ENCODE peak calls at places on chromosomes 1 and 21, in ten cellular contexts. Z, M, T, N, C, V, A, P, I and W are unnamed samples.

GRCh38 chr1:28112388-28113311 is 24.2 kb upstream of the EYA3 start:
- DNase-seq in Z (no peak), M (no peak), T (peak; percentile 39), N (no peak), C (peak; percentile 63), V (no peak), A (peak; percentile 3), P (no peak), I (no peak), W (no peak)

GRCh38 chr1:58047265-58047858 is 499.2 kb downstream of the OMA1 start:
- DNase-seq in Z (peak; percentile 42), M (peak; percentile 43), T (no peak), N (peak; percentile 41), C (no peak), V (peak; percentile 0), A (no peak), P (peak; percentile 50), I (no peak), W (no peak)

GRCh38 chr1:226871636-226872327 is 1.4 kb downstream of the PSEN2 start:
- DNase-seq in Z (no peak), M (no peak), T (no peak), N (no peak), C (no peak), V (no peak), A (no peak), P (no peak), I (no peak), W (no peak)

GRCh38 chr21:31257265-31257664 is 86.8 kb downstream of the TIAM1 start:
- DNase-seq in Z (no peak), M (no peak), T (no peak), N (no peak), C (no peak), V (no peak), A (no peak), P (no peak), I (no peak), W (no peak)

GRCh38 chr1:219416598-219417238 is 196.2 kb downstream of the ZC3H11B start:
- DNase-seq in Z (peak; percentile 65), M (peak; percentile 14), T (no peak), N (peak; percentile 33), C (no peak), V (peak; percentile 20), A (peak; percentile 63), P (peak; percentile 41), I (peak; percentile 28), W (peak; percentile 36)

GRCh38 chr1:51776408-51776807 is 102.1 kb downstream of the NRDC start:
- DNase-seq in Z (no peak), M (peak; percentile 9), T (no peak), N (no peak), C (no peak), V (no peak), A (no peak), P (no peak), I (no peak), W (no peak)

GRCh38 chr1:21384620-21385019 is 55.3 kb upstream of the NBPF3 start:
- DNase-seq in Z (no peak), M (no peak), T (no peak), N (peak; percentile 89), C (no peak), V (no peak), A (no peak), P (no peak), I (no peak), W (no peak)

GRCh38 chr1:110873856-110874255 is 908 bp downstream of the CD53 start:
- DNase-seq in Z (no peak), M (no peak), T (no peak), N (no peak), C (no peak), V (no peak), A (no peak), P (no peak), I (no peak), W (no peak)

GRCh38 chr21:41726970-41727783 is 39.7 kb downstream of the RIPK4 start:
- DNase-seq in Z (no peak), M (no peak), T (peak; percentile 65), N (no peak), C (no peak), V (no peak), A (no peak), P (peak; percentile 86), I (peak; percentile 12), W (no peak)

GRCh38 chr21:15999741-16000140 is 270.0 kb downstream of the USP25 start:
- DNase-seq in Z (no peak), M (no peak), T (no peak), N (no peak), C (no peak), V (no peak), A (no peak), P (no peak), I (no peak), W (no peak)

GRCh38 chr1:6912507-6912906 is 127.3 kb downstream of the CAMTA1 start:
- DNase-seq in Z (no peak), M (no peak), T (no peak), N (no peak), C (no peak), V (no peak), A (no peak), P (no peak), I (no peak), W (no peak)

GRCh38 chr1:211749251-211749650 is 73.8 kb upstream of the NEK2 start:
- DNase-seq in Z (no peak), M (no peak), T (no peak), N (no peak), C (no peak), V (no peak), A (no peak), P (no peak), I (no peak), W (no peak)

GRCh38 chr1:117802546-117803257 is 126.7 kb downstream of the GDAP2 start:
- DNase-seq in Z (no peak), M (no peak), T (no peak), N (no peak), C (no peak), V (no peak), A (no peak), P (no peak), I (no peak), W (no peak)

GRCh38 chr1:112359961-112360767 is 35.9 kb upstream of the CTTNBP2NL start:
- DNase-seq in Z (peak; percentile 20), M (no peak), T (peak; percentile 73), N (no peak), C (peak; percentile 21), V (no peak), A (no peak), P (peak; percentile 18), I (peak; percentile 79), W (no peak)

GRCh38 chr1:62435231-62436038 is 1.4 kb upstream of the USP1 start:
- DNase-seq in Z (no peak), M (no peak), T (no peak), N (peak; percentile 75), C (no peak), V (no peak), A (no peak), P (peak; percentile 28), I (no peak), W (no peak)

GRCh38 chr21:27076035-27076434 is 109.1 kb upstream of the ADAMTS5 start:
- DNase-seq in Z (no peak), M (no peak), T (no peak), N (no peak), C (no peak), V (no peak), A (no peak), P (no peak), I (no peak), W (no peak)

GRCh38 chr1:226553594-226554279 is 5.2 kb downstream of the STUM start:
- DNase-seq in Z (no peak), M (no peak), T (no peak), N (no peak), C (no peak), V (no peak), A (no peak), P (no peak), I (no peak), W (no peak)

GRCh38 chr1:164699815-164700491 is 141.0 kb downstream of the PBX1 start:
- DNase-seq in Z (no peak), M (no peak), T (no peak), N (no peak), C (no peak), V (no peak), A (no peak), P (no peak), I (no peak), W (no peak)

GRCh38 chr1:59393211-59394180 is 96.6 kb downstream of the FGGY start:
- DNase-seq in Z (no peak), M (no peak), T (peak; percentile 85), N (peak; percentile 43), C (peak; percentile 35), V (no peak), A (peak; percentile 91), P (no peak), I (peak; percentile 82), W (no peak)

GRCh38 chr1:237386362-237387143 is 344.6 kb downstream of the RYR2 start:
- DNase-seq in Z (no peak), M (peak; percentile 5), T (no peak), N (peak; percentile 1), C (no peak), V (no peak), A (peak; percentile 22), P (peak; percentile 15), I (peak; percentile 18), W (no peak)

GRCh38 chr1:47934243-47934805 is 62.9 kb downstream of the TRABD2B start:
- DNase-seq in Z (no peak), M (no peak), T (peak; percentile 70), N (no peak), C (peak; percentile 71), V (no peak), A (no peak), P (no peak), I (peak; percentile 28), W (no peak)

GRCh38 chr1:190478193-190479007 is 736 bp upstream of the BRINP3 start:
- DNase-seq in Z (peak; percentile 35), M (no peak), T (no peak), N (no peak), C (no peak), V (no peak), A (peak; percentile 50), P (peak; percentile 23), I (no peak), W (no peak)

GRCh38 chr1:32341186-32341757 is 5.2 kb upstream of the MARCKSL1 start:
- DNase-seq in Z (no peak), M (no peak), T (no peak), N (no peak), C (no peak), V (no peak), A (no peak), P (no peak), I (no peak), W (no peak)

GRCh38 chr21:31222142-31222541 is 121.9 kb downstream of the TIAM1 start:
- DNase-seq in Z (no peak), M (no peak), T (no peak), N (no peak), C (no peak), V (no peak), A (peak; percentile 13), P (no peak), I (peak; percentile 52), W (no peak)

GRCh38 chr1:54542120-54542961 is 5.7 kb upstream of the ACOT11 start:
- DNase-seq in Z (peak; percentile 75), M (peak; percentile 43), T (peak; percentile 68), N (peak; percentile 71), C (peak; percentile 38), V (peak; percentile 35), A (peak; percentile 49), P (peak; percentile 95), I (peak; percentile 16), W (peak; percentile 15)

GRCh38 chr21:38989745-38990423 is 184.2 kb downstream of the ETS2 start:
- DNase-seq in Z (no peak), M (no peak), T (peak; percentile 46), N (peak; percentile 79), C (no peak), V (no peak), A (peak; percentile 99), P (no peak), I (peak; percentile 43), W (no peak)

GRCh38 chr1:94974224-94974623 is 47.3 kb upstream of the CNN3 start:
- DNase-seq in Z (no peak), M (no peak), T (no peak), N (no peak), C (peak; percentile 66), V (no peak), A (no peak), P (no peak), I (peak; percentile 28), W (no peak)

GRCh38 chr1:183915634-183916510 is 111.0 kb downstream of the RGL1 start:
- DNase-seq in Z (peak; percentile 73), M (peak; percentile 64), T (peak; percentile 78), N (peak; percentile 95), C (peak; percentile 88), V (peak; percentile 48), A (peak; percentile 80), P (peak; percentile 94), I (peak; percentile 96), W (peak; percentile 61)